ENCODE peak calls at places on chromosomes 16 and 17, in nine cellular contexts. H is transverse colon, I is neural progenitor cell, Q is lower leg skin, K is AG10803, M is A549, W is fibroblast of lung, A is cardiac fibroblast, L is pancreas. X is an unnamed sample.

GRCh38 chr17:10574324-10574723 is 24.9 kb upstream of the MYH2 start:
- DNase-seq in H (no peak), I (no peak), Q (no peak), K (peak; percentile 39), M (no peak), W (no peak), A (no peak), L (no peak), X (no peak)

GRCh38 chr16:69039333-69039941 is 66.0 kb upstream of the HAS3 start:
- DNase-seq in H (no peak), I (no peak), Q (no peak), K (no peak), M (no peak), W (peak; percentile 22), A (peak; percentile 50), L (no peak), X (peak; percentile 79)

GRCh38 chr17:48074322-48075054 is 26.3 kb downstream of the NFE2L1 start:
- DNase-seq in H (peak; percentile 84), I (peak; percentile 80), Q (peak; percentile 85), K (peak; percentile 82), M (peak; percentile 80), W (peak; percentile 87), A (peak; percentile 88), L (no peak), X (peak; percentile 88)

GRCh38 chr17:7380855-7381683 is at the start of gene TNK1:
- DNase-seq in H (peak; percentile 87), I (peak; percentile 72), Q (peak; percentile 48), K (no peak), M (no peak), W (no peak), A (no peak), L (peak; percentile 92), X (no peak)

GRCh38 chr17:35257080-35257701 is 14.3 kb downstream of the SLFN5 start:
- DNase-seq in H (peak; percentile 59), I (no peak), Q (no peak), K (peak; percentile 42), M (peak; percentile 89), W (peak; percentile 84), A (peak; percentile 63), L (peak; percentile 79), X (peak; percentile 47)

GRCh38 chr17:83062011-83062817 is 17.2 kb upstream of the METRNL start:
- DNase-seq in H (no peak), I (no peak), Q (no peak), K (no peak), M (no peak), W (no peak), A (no peak), L (peak; percentile 49), X (no peak)

GRCh38 chr17:10920511-10920910 is 82.6 kb upstream of the PIRT start:
- DNase-seq in H (no peak), I (no peak), Q (no peak), K (no peak), M (no peak), W (no peak), A (no peak), L (no peak), X (no peak)

GRCh38 chr16:67872631-67873434 is at the start of gene EDC4:
- DNase-seq in H (peak; percentile 88), I (peak; percentile 75), Q (peak; percentile 67), K (peak; percentile 79), M (peak; percentile 83), W (peak; percentile 80), A (peak; percentile 83), L (peak; percentile 94), X (peak; percentile 81)

GRCh38 chr16:7792346-7792745 is 459.7 kb downstream of the RBFOX1 start:
- DNase-seq in H (no peak), I (no peak), Q (no peak), K (no peak), M (no peak), W (no peak), A (no peak), L (no peak), X (no peak)

GRCh38 chr16:81956213-81956948 is 54.9 kb downstream of the SDR42E1 start:
- DNase-seq in H (no peak), I (no peak), Q (peak; percentile 25), K (peak; percentile 67), M (no peak), W (no peak), A (no peak), L (no peak), X (peak; percentile 21)

GRCh38 chr17:49013311-49014205 is 16.4 kb downstream of the IGF2BP1 start:
- DNase-seq in H (no peak), I (peak; percentile 95), Q (no peak), K (peak; percentile 34), M (peak; percentile 54), W (peak; percentile 28), A (peak; percentile 51), L (peak; percentile 65), X (no peak)

GRCh38 chr16:84985079-84986065 is 26.0 kb downstream of the ZDHHC7 start:
- DNase-seq in H (no peak), I (no peak), Q (no peak), K (peak; percentile 88), M (peak; percentile 33), W (peak; percentile 97), A (peak; percentile 75), L (peak; percentile 44), X (peak; percentile 81)

GRCh38 chr17:3554440-3554839 is 3.2 kb downstream of the TRPV3 start:
- DNase-seq in H (no peak), I (no peak), Q (no peak), K (no peak), M (no peak), W (no peak), A (no peak), L (no peak), X (no peak)

GRCh38 chr17:19305261-19305660 is 57.3 kb downstream of the B9D1 start:
- DNase-seq in H (no peak), I (no peak), Q (no peak), K (no peak), M (no peak), W (no peak), A (no peak), L (no peak), X (no peak)

GRCh38 chr17:11668633-11669032 is 70.4 kb downstream of the DNAH9 start:
- DNase-seq in H (no peak), I (peak; percentile 37), Q (no peak), K (no peak), M (no peak), W (no peak), A (no peak), L (no peak), X (no peak)

GRCh38 chr16:89573826-89574680 is 1.5 kb upstream of the CPNE7 start:
- DNase-seq in H (no peak), I (no peak), Q (no peak), K (no peak), M (no peak), W (no peak), A (no peak), L (no peak), X (no peak)
- H3K4me3 ChIP-seq in H (peak overlapping the region; percentile 18), I (no peak overlapping the region), Q (no peak overlapping the region), K (no peak overlapping the region), M (peak overlapping the region; percentile 73), W (no peak overlapping the region), A (no peak overlapping the region), L (no peak overlapping the region), X (peak overlapping the region; percentile 27)

DNA sequence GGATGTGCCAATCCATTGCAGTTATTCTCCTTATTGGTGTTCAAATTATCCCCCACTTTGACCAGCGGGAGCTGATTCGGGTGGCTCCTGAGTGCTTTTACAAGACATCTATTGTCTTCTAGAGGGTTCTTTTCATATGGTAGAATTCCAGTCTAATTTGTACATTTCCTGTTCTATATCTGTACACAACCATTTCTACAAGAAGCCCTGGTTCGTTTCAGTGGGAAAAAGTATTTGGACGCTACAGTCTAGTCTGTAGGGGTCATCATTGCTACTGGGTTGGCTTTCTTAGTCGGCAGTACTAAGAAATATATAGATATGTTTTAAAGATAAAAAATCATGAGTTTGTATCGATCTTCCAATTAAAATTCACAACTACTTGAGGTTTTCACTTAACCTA is 262.6 kb downstream of the MAP2K6 start:
- DNase-seq in H (no peak), I (no peak), Q (no peak), K (no peak), M (no peak), W (peak; percentile 47), A (no peak), L (no peak), X (peak; percentile 69)
- TF ChIP-seq CTCF in H (no peak), I (no peak), Q (no peak), K (no peak), M (no peak), W (peak; percentile 12), A (no peak), L (no peak), X (peak; percentile 53)

DNA sequence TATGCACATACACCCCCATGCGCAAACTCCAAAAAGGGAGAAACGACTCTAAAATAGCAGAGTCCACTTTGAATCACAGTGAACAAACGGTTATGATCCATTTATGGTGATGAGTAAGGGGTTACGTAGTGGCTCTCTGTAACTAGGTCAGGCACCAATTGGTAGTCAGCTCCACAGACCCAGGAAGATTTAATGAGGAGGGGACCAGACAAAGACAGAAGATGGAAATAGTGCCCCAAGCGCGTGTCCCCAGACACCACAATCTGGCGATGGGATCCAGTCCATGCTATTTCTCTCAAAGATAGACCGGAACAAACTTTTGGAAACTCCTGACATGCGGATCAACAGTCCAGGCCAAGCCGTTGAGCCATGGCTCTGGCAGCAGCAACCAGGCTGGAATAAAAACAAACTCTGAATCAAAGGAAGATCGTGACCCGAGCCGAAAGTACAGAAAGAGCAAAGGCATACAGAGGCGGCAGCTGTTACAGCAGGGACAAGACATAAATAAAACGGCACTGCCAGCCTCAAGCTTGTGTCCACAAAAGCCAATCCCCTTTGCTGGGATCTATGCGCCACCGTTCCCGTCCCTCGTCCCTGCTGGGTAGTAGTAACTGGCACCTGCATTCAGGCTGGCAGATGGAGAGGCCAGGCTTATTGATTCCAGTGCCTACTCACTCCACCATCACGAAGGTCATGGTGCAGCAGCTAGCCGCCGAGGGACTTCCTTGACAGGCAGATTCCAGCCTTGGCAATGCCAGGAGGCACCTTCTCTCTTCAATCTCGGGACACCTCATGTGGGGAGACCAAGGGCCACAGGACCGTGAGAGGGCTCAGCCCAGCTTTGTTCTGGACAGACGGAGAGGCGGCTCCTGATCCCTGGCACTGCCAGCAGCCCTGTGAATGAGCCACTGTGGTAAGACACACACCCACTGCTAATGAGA is 50.2 kb downstream of the CDH11 start:
- DNase-seq in H (peak; percentile 12), I (no peak), Q (peak; percentile 34), K (peak; percentile 28), M (no peak), W (peak; percentile 73), A (peak; percentile 29), L (no peak), X (peak; percentile 56)
- H3K4me3 ChIP-seq in H (no peak overlapping the region), I (no peak overlapping the region), Q (no peak overlapping the region), K (no peak overlapping the region), M (no peak overlapping the region), W (peak overlapping the region; percentile 23), A (no peak overlapping the region), L (no peak overlapping the region), X (no peak overlapping the region)

DNA sequence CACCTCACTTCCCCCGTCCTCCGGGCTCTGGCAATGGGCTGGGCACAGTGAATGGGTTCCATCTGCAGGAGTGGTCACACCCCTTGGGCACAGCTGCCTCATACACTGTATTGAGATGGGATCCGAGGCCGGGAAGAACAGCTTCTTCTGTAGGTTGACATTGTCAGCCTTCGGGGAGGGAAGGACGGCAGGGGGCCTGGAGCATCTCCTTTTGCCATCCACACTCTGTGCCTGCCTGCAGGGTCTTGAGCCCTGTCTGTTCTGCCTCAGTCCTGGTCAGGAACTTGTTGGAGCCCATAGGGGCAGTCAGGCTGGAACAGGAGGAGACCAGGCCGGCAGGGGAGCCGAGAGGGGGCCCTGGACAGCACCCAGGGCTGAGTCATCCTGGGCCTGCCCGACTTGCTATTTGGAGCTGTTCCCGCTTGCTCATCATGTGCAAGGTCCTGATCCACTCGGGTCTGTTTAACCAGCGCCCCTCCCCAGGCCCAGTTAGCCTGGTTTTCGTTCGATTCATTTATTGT is 286.8 kb downstream of the SEC14L1 start:
- DNase-seq in H (peak; percentile 66), I (no peak), Q (no peak), K (peak; percentile 81), M (peak; percentile 61), W (peak; percentile 90), A (peak; percentile 84), L (no peak), X (peak; percentile 90)
- TF ChIP-seq CTCF in H (no peak), I (no peak), Q (no peak), K (peak; percentile 8), M (no peak), W (no peak), A (no peak), L (no peak), X (no peak)